ENCODE peak calls at places on chromosomes 7 and 10, in six cellular contexts. Y is effector memory CD4-positive, alpha-beta T cell; W is activated CD4-positive, alpha-beta T cell treated with anti-CD3 and anti-CD28 coated beads for 48 hours; B is AG08395; X is KBM-7; E is HEK293T. K is an unnamed sample.

GRCh38 chr10:4296165-4296564 is 511.2 kb upstream of the KLF6 start:
- DNase-seq in X (no peak), B (no peak), W (no peak), Y (no peak), E (no peak), K (no peak)

GRCh38 chr7:42932861-42933591 is 850 bp downstream of the MRPL32 start:
- DNase-seq in X (peak; percentile 42), B (peak; percentile 19), Y (no peak), W (no peak), E (peak; percentile 14), K (no peak)

GRCh38 chr7:17939670-17940301 is 508 bp downstream of the SNX13 start:
- DNase-seq in B (peak; percentile 45), W (peak; percentile 59), Y (peak; percentile 22), E (peak; percentile 42), X (no peak), K (peak; percentile 55)

GRCh38 chr10:8174762-8175161 is 120.3 kb downstream of the GATA3 start:
- DNase-seq in W (no peak), Y (no peak), E (peak; percentile 61), X (no peak), B (no peak), K (no peak)

GRCh38 chr7:145398758-145399157 is 562.9 kb upstream of the TPK1 start:
- DNase-seq in E (no peak), W (no peak), B (no peak), X (no peak), Y (no peak), K (no peak)

GRCh38 chr7:31027161-31027965 is 24.7 kb upstream of the ADCYAP1R1 start:
- DNase-seq in X (no peak), E (no peak), Y (no peak), W (peak; percentile 6), B (peak; percentile 17), K (no peak)

GRCh38 chr10:62231805-62232204 is 36.8 kb downstream of the RTKN2 start:
- DNase-seq in Y (no peak), B (no peak), W (no peak), X (no peak), E (no peak), K (no peak)

GRCh38 chr7:119711104-119711503 is 561.9 kb upstream of the KCND2 start:
- DNase-seq in B (no peak), W (no peak), Y (no peak), X (no peak), E (no peak), K (no peak)

GRCh38 chr7:28316489-28316888 is 95.8 kb upstream of the CREB5 start:
- DNase-seq in W (no peak), X (no peak), Y (no peak), B (peak; percentile 14), E (no peak), K (no peak)

GRCh38 chr7:106102387-106102966 is 9.6 kb downstream of the SYPL1 start:
- DNase-seq in W (no peak), E (no peak), B (no peak), Y (no peak), X (no peak), K (no peak)

GRCh38 chr7:2698581-2699288 is 10.7 kb downstream of the AMZ1 start:
- DNase-seq in W (peak; percentile 65), Y (peak; percentile 27), E (no peak), X (peak; percentile 97), B (no peak), K (peak; percentile 55)

GRCh38 chr10:79224992-79225391 is 122.3 kb upstream of the PPIF start:
- DNase-seq in B (no peak), W (no peak), Y (no peak), E (no peak), X (no peak), K (no peak)

GRCh38 chr7:76303829-76304505 is 1.5 kb downstream of the HSPB1 start:
- DNase-seq in B (no peak), Y (no peak), E (no peak), W (peak; percentile 24), X (no peak), K (no peak)

GRCh38 chr7:99393363-99394187 is 14.8 kb downstream of the PDAP1 start:
- DNase-seq in X (no peak), E (no peak), W (no peak), B (no peak), Y (no peak), K (no peak)

GRCh38 chr7:134212576-134213546 is 85.7 kb downstream of the LRGUK start:
- DNase-seq in B (no peak), W (no peak), E (no peak), Y (no peak), X (peak; percentile 16), K (no peak)

GRCh38 chr10:4241724-4242345 is 456.8 kb upstream of the KLF6 start:
- DNase-seq in W (no peak), Y (no peak), E (no peak), X (no peak), B (peak; percentile 78), K (no peak)

GRCh38 chr7:95509199-95509598 is 23.5 kb downstream of the ASB4 start:
- DNase-seq in W (no peak), E (no peak), B (peak; percentile 14), Y (no peak), X (no peak), K (no peak)

GRCh38 chr7:35036361-35037171 is 719 bp downstream of the DPY19L1 start:
- DNase-seq in W (peak; percentile 44), B (peak; percentile 71), Y (peak; percentile 25), X (peak; percentile 58), E (peak; percentile 34), K (peak; percentile 25)

GRCh38 chr7:83119496-83119895 is 43.2 kb downstream of the PCLO start:
- DNase-seq in W (no peak), E (no peak), X (no peak), Y (no peak), B (no peak), K (no peak)

GRCh38 chr7:7177044-7177517 is 5.3 kb upstream of the C1GALT1 start:
- DNase-seq in Y (no peak), E (no peak), B (peak; percentile 23), W (no peak), X (no peak), K (no peak)

GRCh38 chr7:111741811-111742240 is 179.5 kb upstream of the IMMP2L start:
- DNase-seq in B (peak; percentile 72), X (peak; percentile 83), E (peak; percentile 69), W (peak; percentile 49), Y (peak; percentile 6), K (no peak)

GRCh38 chr7:130144632-130145171 is 60.5 kb downstream of the TMEM209 start:
- DNase-seq in Y (no peak), E (no peak), W (no peak), X (no peak), B (peak; percentile 60), K (no peak)

GRCh38 chr10:112524637-112525036 is 77.6 kb downstream of the VTI1A start:
- DNase-seq in X (no peak), E (no peak), Y (no peak), W (no peak), B (no peak), K (no peak)

GRCh38 chr10:47261121-47261520 is 38.9 kb upstream of the GDF10 start:
- DNase-seq in B (no peak), X (no peak), W (peak; percentile 58), Y (no peak), E (no peak), K (no peak)

GRCh38 chr7:26329520-26330269 is 38.0 kb downstream of the SNX10 start:
- DNase-seq in W (no peak), Y (no peak), E (no peak), X (peak; percentile 74), B (no peak), K (peak; percentile 92)

GRCh38 chr10:126400641-126401040 is 12.4 kb upstream of the ADAM12 start:
- DNase-seq in Y (no peak), W (no peak), X (no peak), B (no peak), E (no peak), K (no peak)

GRCh38 chr10:131907679-131908078 is 6.9 kb downstream of the PPP2R2D start:
- DNase-seq in W (no peak), Y (no peak), E (no peak), X (no peak), B (no peak), K (no peak)

GRCh38 chr10:784377-784758 is 94.9 kb upstream of the DIP2C start:
- DNase-seq in E (peak; percentile 53), Y (no peak), X (no peak), B (no peak), W (peak; percentile 28), K (no peak)

GRCh38 chr7:13282377-13282980 is 595.0 kb downstream of the ARL4A start:
- DNase-seq in W (no peak), X (no peak), Y (no peak), B (no peak), E (no peak), K (peak; percentile 11)

GRCh38 chr7:55504093-55504859 is 68.0 kb downstream of the VOPP1 start:
- DNase-seq in X (no peak), Y (no peak), W (no peak), E (no peak), B (peak; percentile 67), K (no peak)